ENCODE peak calls at places on chromosome 18, in nine cellular contexts. M is cardiac fibroblast, R is cardiac muscle cell, U is RWPE1, G is HL-60, H is NB4, Y is K562, D is tibial artery, Z is mesothelial cell of epicardium. O is an unnamed sample.

GRCh38 chr18:29161429-29161828 is 984.5 kb upstream of the CDH2 start:
- DNase-seq in G (no peak), Y (no peak), H (no peak), Z (no peak), R (no peak), U (no peak), D (no peak), M (peak; percentile 37), O (no peak)

GRCh38 chr18:8705941-8706544 is 687 bp downstream of the MTCL1 start:
- DNase-seq in M (no peak), Y (peak; percentile 62), Z (peak; percentile 51), G (peak; percentile 5), U (peak; percentile 15), R (peak; percentile 24), H (no peak), D (no peak), O (no peak)

GRCh38 chr18:9775172-9775571 is 67.1 kb downstream of the RAB31 start:
- DNase-seq in G (peak; percentile 94), Y (no peak), H (peak; percentile 80), R (peak; percentile 83), D (no peak), M (no peak), U (no peak), Z (no peak), O (no peak)

GRCh38 chr18:9335255-9336045 is 877 bp downstream of the TWSG1 start:
- DNase-seq in D (no peak), U (no peak), Z (no peak), Y (no peak), R (peak; percentile 39), M (peak; percentile 45), G (no peak), H (peak; percentile 60), O (no peak)

GRCh38 chr18:37107748-37108522 is 279.0 kb downstream of the KIAA1328 start:
- DNase-seq in H (no peak), R (no peak), Z (no peak), G (no peak), Y (no peak), D (no peak), M (no peak), U (no peak), O (no peak)

GRCh38 chr18:57426187-57426586 is 9.0 kb upstream of the ONECUT2 start:
- DNase-seq in H (no peak), D (no peak), Y (no peak), R (no peak), U (no peak), M (no peak), G (no peak), Z (no peak), O (no peak)

GRCh38 chr18:48116873-48117630 is 186.6 kb upstream of the SMAD2 start:
- DNase-seq in U (no peak), G (no peak), H (no peak), M (no peak), R (no peak), Z (no peak), D (no peak), Y (no peak), O (no peak)

GRCh38 chr18:55585050-55585449 is 2.9 kb downstream of the TCF4 start:
- DNase-seq in Z (no peak), R (no peak), H (no peak), Y (no peak), D (no peak), U (no peak), G (no peak), M (no peak), O (no peak)

GRCh38 chr18:6284761-6285160 is 129.9 kb downstream of the L3MBTL4 start:
- DNase-seq in Z (no peak), R (no peak), U (no peak), Y (no peak), D (no peak), M (no peak), H (no peak), G (no peak), O (no peak)

GRCh38 chr18:12038082-12038660 is 55.5 kb upstream of the ANKRD62 start:
- DNase-seq in Z (peak; percentile 52), M (peak; percentile 22), G (no peak), D (no peak), Y (no peak), U (no peak), R (peak; percentile 48), H (no peak), O (peak; percentile 29)

GRCh38 chr18:48802543-48803428 is 148.0 kb downstream of the SMAD7 start:
- DNase-seq in Z (peak; percentile 40), U (no peak), D (peak; percentile 88), M (no peak), H (no peak), Y (no peak), G (no peak), R (no peak), O (no peak)

GRCh38 chr18:596288-596881 is 403 bp upstream of the CLUL1 start:
- DNase-seq in R (peak; percentile 42), H (peak; percentile 40), Z (no peak), U (peak; percentile 73), D (no peak), Y (peak; percentile 88), G (peak; percentile 13), M (no peak), O (peak; percentile 58)

GRCh38 chr18:9684901-9685738 is 23.0 kb upstream of the RAB31 start:
- DNase-seq in M (peak; percentile 65), D (peak; percentile 79), U (no peak), H (peak; percentile 37), G (no peak), Z (no peak), R (peak; percentile 85), Y (no peak), O (no peak)

GRCh38 chr18:24860978-24861680 is 400.7 kb downstream of the HRH4 start:
- DNase-seq in H (no peak), Y (no peak), M (no peak), D (no peak), Z (no peak), G (no peak), U (no peak), R (no peak), O (no peak)

GRCh38 chr18:51135795-51136194 is 61.7 kb downstream of the MEX3C start:
- DNase-seq in Y (no peak), R (no peak), G (no peak), M (no peak), D (no peak), Z (no peak), U (no peak), H (peak; percentile 11), O (no peak)
- TF ChIP-seq CTCF in Y (peak; percentile 9), R (peak; percentile 35), G (peak; percentile 11), M (no peak), D (no peak), Z (no peak), U (no peak), H (peak; percentile 42), O (no peak)

DNA sequence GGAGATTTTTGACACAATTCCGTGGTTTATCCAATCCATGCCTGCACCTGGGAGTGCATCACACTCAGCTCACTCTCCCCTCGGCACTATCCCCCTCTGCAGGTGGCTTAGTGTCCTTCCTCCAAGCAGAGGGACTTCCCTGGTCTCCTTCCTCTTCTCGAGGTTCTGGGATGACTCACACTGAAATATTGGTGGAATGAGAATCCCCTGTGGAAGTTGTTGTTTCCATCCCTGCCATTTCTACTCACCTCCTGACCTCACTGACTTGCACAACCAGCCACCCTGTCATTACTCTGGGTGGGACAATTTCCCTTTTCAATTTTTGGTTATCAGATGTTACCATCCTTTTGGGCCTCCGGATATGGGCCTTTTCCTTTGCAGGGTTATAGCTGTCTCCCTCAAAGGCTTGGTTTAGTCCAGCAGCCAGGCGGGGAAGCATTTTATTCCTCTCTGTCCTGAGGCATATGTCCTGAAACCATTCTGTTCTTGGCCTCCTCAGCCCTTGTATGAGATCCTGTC is 59.9 kb downstream of the PTPRM start:
- DNase-seq in Z (no peak), U (peak; percentile 9), H (no peak), Y (no peak), M (peak; percentile 75), R (peak; percentile 56), G (no peak), D (no peak), O (no peak)
- TF ChIP-seq CTCF in Z (no peak), U (no peak), H (no peak), Y (no peak), M (peak; percentile 23), R (peak; percentile 24), G (no peak), D (no peak), O (no peak)

DNA sequence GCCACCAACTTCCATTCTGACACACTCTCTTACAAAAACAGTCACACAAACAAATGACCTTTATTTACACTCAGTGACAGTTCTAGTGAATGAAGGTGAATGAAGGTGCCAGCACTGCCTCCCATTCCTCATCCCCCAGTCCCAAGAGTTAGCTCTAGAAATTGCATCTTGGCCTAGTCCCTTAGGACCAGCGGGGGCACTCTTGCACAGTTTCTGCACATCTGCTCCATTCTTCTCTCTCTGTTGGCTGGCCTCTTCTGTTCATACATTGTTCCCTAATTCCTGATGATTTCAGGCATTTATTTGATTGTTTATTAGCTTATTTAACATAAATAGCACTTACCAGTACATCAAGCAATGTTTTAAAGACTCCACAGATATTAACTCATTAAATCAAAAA is 30.9 kb downstream of the GAREM1 start:
- DNase-seq in R (peak; percentile 19), M (no peak), H (peak; percentile 9), Y (no peak), Z (no peak), G (no peak), U (no peak), D (no peak), O (no peak)
- TF ChIP-seq CTCF in R (peak; percentile 34), M (peak; percentile 22), H (peak; percentile 44), Y (no peak), Z (no peak), G (no peak), U (peak; percentile 14), D (no peak), O (no peak)

GRCh38 chr18:62933261-62933887 is 218.0 kb downstream of the PHLPP1 start:
- DNase-seq in R (no peak), M (no peak), Z (no peak), H (no peak), U (no peak), D (no peak), Y (no peak), G (no peak), O (no peak)

GRCh38 chr18:62925031-62925688 is 209.8 kb downstream of the PHLPP1 start:
- DNase-seq in Y (no peak), U (peak; percentile 9), R (no peak), D (no peak), M (peak; percentile 43), G (no peak), Z (no peak), H (no peak), O (no peak)

DNA sequence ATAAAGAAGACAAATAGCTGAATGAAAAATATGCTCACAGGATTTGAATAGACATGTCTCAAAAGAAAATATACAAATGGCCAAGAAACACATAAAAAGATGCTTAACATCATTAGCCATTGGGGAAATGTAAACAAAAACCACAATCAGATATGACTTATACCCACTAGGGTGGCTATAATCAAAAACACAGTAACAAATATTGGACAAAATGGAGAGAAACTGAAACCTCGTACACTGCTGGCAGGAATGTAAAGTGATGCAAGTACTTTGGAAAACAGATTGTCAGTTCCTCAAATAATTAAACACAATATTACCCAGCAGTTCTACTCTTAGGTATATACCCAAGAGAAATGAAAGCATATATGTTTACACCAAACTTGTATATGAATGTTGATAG is 213.0 kb downstream of the PHLPP1 start:
- DNase-seq in Z (no peak), D (no peak), H (no peak), G (no peak), M (peak; percentile 19), Y (no peak), U (no peak), R (peak; percentile 6), O (no peak)
- TF ChIP-seq CTCF in Z (no peak), D (no peak), H (no peak), G (no peak), M (no peak), Y (no peak), U (no peak), R (no peak), O (no peak)

O was measured in GM10248.